ENCODE peak calls at places on chromosomes 6 and 20, in eight cellular contexts. O is WTC11, Q is epithelial cell of esophagus, D is GM06990, M is PC-3, L is vagina, A is adrenal gland, N is mucosa of descending colon. P is an unnamed sample.

GRCh38 chr6:18883851-18884250 is 496.7 kb downstream of the RNF144B start:
- DNase-seq in Q (no peak), N (no peak), M (no peak), L (no peak), A (no peak), D (no peak), O (no peak), P (no peak)

GRCh38 chr6:143901885-143902708 is 37.8 kb downstream of the ZC2HC1B start:
- DNase-seq in O (no peak), D (peak), N (peak), M (no peak), A (peak), Q (no peak), L (no peak), P (no peak)

GRCh38 chr20:34629342-34629741 is 47.5 kb downstream of the PIGU start:
- DNase-seq in D (no peak), Q (peak), O (no peak), L (no peak), M (no peak), A (no peak), N (no peak), P (peak)

GRCh38 chr6:75230484-75231325 is 12.9 kb downstream of the COX7A2 start:
- DNase-seq in D (no peak), L (no peak), Q (peak), A (peak), O (peak), N (peak), M (peak), P (peak)

GRCh38 chr6:18501313-18502013 is 114.3 kb downstream of the RNF144B start:
- DNase-seq in L (no peak), Q (peak), A (peak), N (peak), D (no peak), O (no peak), M (no peak), P (no peak)

GRCh38 chr6:166512567-166512966 is 73.9 kb downstream of the RAMACL start:
- DNase-seq in D (no peak), Q (no peak), M (no peak), L (no peak), A (no peak), O (no peak), N (peak), P (no peak)

GRCh38 chr6:31717499-31718222 is 2.5 kb downstream of the LY6G6D start:
- DNase-seq in M (peak), Q (peak), A (no peak), L (no peak), D (no peak), N (no peak), O (peak), P (no peak)

GRCh38 chr6:169803291-169803811 is 51.9 kb downstream of the ERMARD start:
- DNase-seq in Q (no peak), N (no peak), D (no peak), A (no peak), M (no peak), O (no peak), L (peak), P (no peak)

GRCh38 chr6:140909156-140909555 is 1223.6 kb upstream of the GJE1 start:
- DNase-seq in M (no peak), N (no peak), Q (peak), D (no peak), O (no peak), L (no peak), A (no peak), P (peak)

GRCh38 chr6:149965191-149966020 is 1.7 kb downstream of the ULBP1 start:
- DNase-seq in D (no peak), M (no peak), N (no peak), O (no peak), A (peak), L (peak), Q (peak), P (no peak)

GRCh38 chr6:55958790-55959189 is 83.4 kb upstream of the BMP5 start:
- DNase-seq in A (no peak), L (no peak), O (no peak), Q (no peak), M (no peak), D (no peak), N (no peak), P (no peak)

GRCh38 chr6:79808846-79809245 is 138.5 kb downstream of the ELOVL4 start:
- DNase-seq in D (no peak), M (no peak), A (no peak), L (no peak), O (no peak), N (no peak), Q (no peak), P (no peak)

GRCh38 chr20:4946585-4947378 is 54.5 kb downstream of the SLC23A2 start:
- DNase-seq in O (no peak), N (no peak), M (no peak), Q (no peak), A (no peak), D (peak), L (no peak), P (no peak)

GRCh38 chr6:67736816-67737215 is 898.3 kb upstream of the ADGRB3 start:
- DNase-seq in Q (no peak), O (no peak), M (no peak), A (no peak), L (no peak), D (no peak), N (no peak), P (no peak)

GRCh38 chr20:9319687-9320384 is 194.6 kb upstream of the LAMP5 start:
- DNase-seq in M (no peak), L (no peak), N (no peak), Q (no peak), D (no peak), A (no peak), O (no peak), P (no peak)

GRCh38 chr20:51563141-51563596 is 20.6 kb upstream of the NFATC2 start:
- DNase-seq in L (no peak), A (no peak), Q (no peak), M (no peak), O (no peak), N (no peak), D (no peak), P (no peak)

GRCh38 chr6:36852481-36853147 is 13.4 kb upstream of the CPNE5 start:
- DNase-seq in D (no peak), O (no peak), A (peak), N (no peak), Q (peak), M (peak), L (no peak), P (peak)

GRCh38 chr20:34720266-34720665 is 16.1 kb downstream of the TP53INP2 start:
- DNase-seq in Q (no peak), D (no peak), N (no peak), M (no peak), L (no peak), O (no peak), A (peak), P (no peak)

GRCh38 chr6:52361347-52361944 is 505 bp upstream of the PAQR8 start:
- DNase-seq in M (no peak), O (no peak), A (peak), Q (peak), L (no peak), N (peak), D (peak), P (peak)

GRCh38 chr6:71608646-71609045 is 277.7 kb upstream of the RIMS1 start:
- DNase-seq in A (no peak), Q (peak), M (peak), O (no peak), N (no peak), L (no peak), D (no peak), P (no peak)

DNA sequence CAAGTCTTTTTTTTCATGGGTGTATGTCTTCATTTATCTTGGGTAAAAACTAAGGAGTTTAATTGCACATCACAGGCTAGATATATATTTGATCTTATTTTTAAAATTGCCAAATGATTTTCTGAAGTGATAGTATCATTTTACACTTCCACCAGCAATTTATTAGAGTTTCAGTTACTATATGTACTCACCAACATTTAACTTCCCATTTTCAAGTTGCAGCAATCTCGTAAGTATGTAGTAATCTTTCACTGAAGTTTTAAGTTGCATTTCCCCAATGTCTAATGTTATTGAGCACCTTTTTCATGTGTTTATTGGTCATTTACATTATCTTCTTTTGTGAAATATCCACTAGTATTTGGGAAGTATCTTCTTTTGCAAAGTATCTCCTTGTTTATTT is 277.4 kb upstream of the CNR1 start:
- DNase-seq in L (no peak), D (no peak), M (no peak), O (no peak), Q (no peak), A (no peak), N (no peak), P (no peak)
- TF ChIP-seq CTCF in L (no peak), D (no peak), M (no peak), O (no peak), Q (no peak), A (no peak), N (no peak), P (no peak)

GRCh38 chr6:11538799-11539468 is 1.4 kb downstream of the TMEM170B start:
- DNase-seq in Q (no peak), D (no peak), L (no peak), N (no peak), O (no peak), A (no peak), M (no peak), P (no peak)

GRCh38 chr6:11538049-11538798 is 675 bp downstream of the TMEM170B start:
- DNase-seq in A (peak), M (no peak), O (peak), D (peak), L (no peak), Q (no peak), N (peak), P (no peak)

GRCh38 chr6:11535801-11536230 is 1.7 kb upstream of the TMEM170B start:
- DNase-seq in N (peak), A (peak), M (peak), O (no peak), D (no peak), L (no peak), Q (peak), P (peak)

GRCh38 chr6:11536795-11537194 is 754 bp upstream of the TMEM170B start:
- DNase-seq in L (no peak), O (peak), N (peak), A (no peak), M (no peak), Q (no peak), D (no peak), P (no peak)

GRCh38 chr6:11537229-11538048 is at the start of gene TMEM170B:
- DNase-seq in M (peak), N (peak), O (peak), Q (peak), A (peak), D (peak), L (no peak), P (peak)
- TF ChIP-seq CTCF in M (no peak), N (no peak), O (no peak), Q (no peak), A (no peak), D (no peak), L (no peak), P (no peak)

GRCh38 chr6:106808758-106809157 is 165.8 kb downstream of the CD24 start:
- DNase-seq in L (no peak), O (no peak), D (no peak), M (no peak), N (no peak), Q (no peak), A (no peak), P (no peak)

GRCh38 chr6:106811088-106811686 is 163.3 kb downstream of the CD24 start:
- DNase-seq in M (no peak), D (no peak), O (no peak), Q (no peak), N (no peak), L (no peak), A (no peak), P (no peak)

GRCh38 chr6:106805771-106806170 is 168.8 kb downstream of the CD24 start:
- DNase-seq in O (no peak), L (no peak), M (no peak), A (no peak), Q (no peak), N (no peak), D (no peak), P (no peak)

GRCh38 chr6:106805017-106805335 is 169.6 kb downstream of the CD24 start:
- DNase-seq in Q (no peak), D (no peak), N (no peak), O (no peak), L (no peak), A (no peak), M (no peak), P (no peak)

DNA sequence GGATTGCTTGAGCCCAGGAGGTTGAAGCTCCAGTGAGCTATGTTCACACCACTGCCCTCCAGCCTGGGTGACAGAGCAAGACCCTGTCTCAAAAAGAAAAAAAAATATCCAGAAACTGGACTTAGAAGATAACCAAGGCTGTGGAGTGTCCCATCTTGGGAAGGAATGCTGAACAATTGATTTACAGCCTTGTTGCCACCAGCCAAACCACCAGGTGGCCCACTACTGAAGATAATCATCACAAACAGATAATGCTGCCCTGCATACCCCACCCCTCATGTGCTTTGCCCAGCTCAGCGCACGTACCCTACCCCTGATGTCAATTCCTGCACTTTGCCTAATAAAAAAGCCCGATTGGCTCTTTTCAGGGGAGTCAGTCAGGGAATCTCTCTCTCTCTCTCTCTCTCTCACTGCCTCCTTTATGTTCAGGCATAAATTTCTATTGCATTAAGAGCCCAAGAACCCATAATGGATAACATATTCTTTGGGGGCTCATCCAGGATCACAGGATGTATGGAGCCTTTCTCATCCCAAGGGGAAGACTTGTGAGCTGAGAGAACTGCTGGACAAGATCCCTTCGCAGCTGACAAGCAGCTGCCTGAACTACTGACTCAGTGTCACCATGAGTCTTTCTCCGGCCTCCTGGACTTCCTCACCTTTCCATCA is 166.4 kb downstream of the CD24 start:
- DNase-seq in N (no peak), Q (no peak), O (no peak), A (no peak), M (peak), L (no peak), D (no peak), P (no peak)
- TF ChIP-seq CTCF in N (no peak), Q (no peak), O (no peak), A (no peak), M (peak), L (no peak), D (no peak), P (peak)

DNA sequence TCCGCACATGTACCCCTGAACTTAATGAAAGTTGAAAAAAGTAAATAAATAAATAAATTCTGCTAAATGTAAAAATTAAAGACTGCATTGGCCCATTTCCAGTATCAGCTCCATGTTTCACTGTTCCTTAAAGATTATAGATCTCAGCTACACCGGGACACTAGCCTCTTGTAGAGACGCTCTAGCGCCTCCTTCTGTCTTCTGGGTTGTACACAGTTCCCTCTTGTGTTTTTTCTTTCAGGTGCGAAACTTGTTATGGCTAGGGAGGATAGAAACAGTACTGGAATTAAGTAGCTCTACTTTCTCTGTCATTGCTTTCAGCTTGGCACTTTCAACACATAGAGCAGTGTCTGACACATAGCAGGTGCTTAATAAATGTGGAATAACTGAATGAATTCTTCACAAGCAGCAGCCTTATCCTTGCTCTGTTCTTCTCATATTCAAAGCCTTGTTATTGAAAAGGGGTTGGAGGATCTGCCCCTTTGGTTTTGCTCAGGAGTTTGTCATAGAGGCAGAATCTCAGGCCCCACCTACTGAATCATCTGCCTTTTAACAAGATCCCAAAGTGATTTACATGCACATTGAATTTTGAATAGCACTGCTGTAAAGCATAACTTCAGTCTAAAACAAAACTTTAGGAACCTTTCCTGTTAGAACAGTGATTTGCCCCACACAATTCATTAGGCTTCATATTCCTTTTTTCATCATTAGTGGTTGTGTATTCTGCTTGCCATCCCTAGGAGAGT is 92.3 kb downstream of the FIG4 start:
- DNase-seq in N (peak), Q (peak), D (no peak), A (no peak), O (peak), L (no peak), M (peak), P (no peak)
- TF ChIP-seq CTCF in N (no peak), Q (peak), D (peak), A (peak), O (peak), L (no peak), M (peak), P (peak)

GRCh38 chr6:40990301-40990700 is 48.7 kb downstream of the UNC5CL start:
- DNase-seq in N (no peak), A (no peak), D (no peak), Q (no peak), O (no peak), M (no peak), L (no peak), P (no peak)
- TF ChIP-seq CTCF in N (no peak), A (no peak), D (no peak), Q (no peak), O (no peak), M (peak), L (no peak), P (peak)

GRCh38 chr6:83636800-83637199 is 72.1 kb downstream of the SNAP91 start:
- DNase-seq in O (no peak), Q (no peak), M (no peak), N (no peak), A (no peak), D (no peak), L (no peak), P (no peak)

GRCh38 chr6:83637953-83638352 is 70.9 kb downstream of the SNAP91 start:
- DNase-seq in M (no peak), N (no peak), O (no peak), A (no peak), Q (no peak), D (no peak), L (no peak), P (no peak)

GRCh38 chr6:83633609-83634008 is 75.3 kb downstream of the SNAP91 start:
- DNase-seq in O (no peak), A (no peak), L (no peak), N (no peak), D (no peak), Q (no peak), M (no peak), P (no peak)

DNA sequence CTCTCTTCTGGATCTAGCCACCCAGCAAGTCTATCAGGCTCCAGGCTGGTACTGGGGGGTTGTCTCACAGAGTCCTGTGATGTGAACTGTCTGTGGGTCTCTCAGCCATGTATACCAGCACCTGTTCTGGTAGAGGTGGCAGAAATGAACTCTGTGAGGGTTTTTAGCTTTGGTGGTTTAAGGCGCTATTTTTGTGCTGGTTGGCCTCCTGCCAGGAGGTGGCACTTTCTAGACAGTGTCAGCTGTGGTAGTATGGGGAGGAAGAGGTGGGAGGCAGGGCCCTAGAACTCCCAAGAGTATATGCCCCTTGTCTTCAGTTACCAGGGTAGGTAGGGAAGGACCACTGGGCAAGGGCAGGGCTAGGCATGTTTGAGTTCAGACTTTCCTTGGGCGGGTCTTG is 75.8 kb downstream of the SNAP91 start:
- DNase-seq in A (no peak), L (no peak), M (no peak), O (no peak), N (no peak), D (no peak), Q (no peak), P (no peak)
- TF ChIP-seq CTCF in A (no peak), L (no peak), M (no peak), O (no peak), N (no peak), D (no peak), Q (no peak), P (no peak)